ENCODE peak calls at places on chromosomes 11 and 22, in six cellular contexts. N is cardiac fibroblast, B is left lung, S is mucosa of descending colon, C is cardiac muscle cell, P is brain microvascular endothelial cell. Z is an unnamed sample.
A peak's percentile ranks its signal among the peaks of the same experiment; 100 is the strongest.

GRCh38 chr22:42990131-42990838 is 24.7 kb downstream of the PACSIN2 start:
- DNase-seq in N (peak; percentile 94), B (no peak), S (no peak), C (no peak), P (peak; percentile 79), Z (peak; percentile 90)

GRCh38 chr22:19855504-19856409 is 1.1 kb upstream of the GNB1L start:
- DNase-seq in N (peak; percentile 82), B (peak; percentile 67), S (peak; percentile 73), C (no peak), P (no peak), Z (peak; percentile 58)

GRCh38 chr11:66336234-66337102 is at the start of gene RIN1:
- DNase-seq in N (peak; percentile 99), B (peak; percentile 76), S (peak; percentile 76), C (peak; percentile 58), P (peak; percentile 98), Z (peak; percentile 95)

GRCh38 chr11:11155962-11156815 is 196.9 kb downstream of the CSNK2A3 start:
- DNase-seq in N (no peak), B (no peak), S (no peak), C (peak; percentile 30), P (no peak), Z (no peak)

GRCh38 chr11:122229078-122229477 is 113.1 kb upstream of the BLID start:
- DNase-seq in N (no peak), B (no peak), S (no peak), C (no peak), P (no peak), Z (peak; percentile 54)

GRCh38 chr22:25919452-25919851 is 177.5 kb downstream of the MYO18B start:
- DNase-seq in N (no peak), B (no peak), S (no peak), C (no peak), P (no peak), Z (no peak)

GRCh38 chr11:123419720-123420466 is 10.2 kb upstream of the GRAMD1B start:
- DNase-seq in N (no peak), B (no peak), S (no peak), C (no peak), P (no peak), Z (no peak)

GRCh38 chr11:26766996-26767395 is 45.1 kb upstream of the SLC5A12 start:
- DNase-seq in N (peak; percentile 3), B (no peak), S (no peak), C (no peak), P (no peak), Z (no peak)

GRCh38 chr11:641806-642370 is 4.8 kb downstream of the DRD4 start:
- DNase-seq in N (no peak), B (no peak), S (no peak), C (no peak), P (no peak), Z (no peak)

GRCh38 chr11:120973501-120973900 is 50.4 kb upstream of the TBCEL start:
- DNase-seq in N (no peak), B (no peak), S (no peak), C (no peak), P (no peak), Z (no peak)

GRCh38 chr11:59144096-59144495 is 1.4 kb downstream of the FAM111A start:
- DNase-seq in N (no peak), B (no peak), S (no peak), C (no peak), P (no peak), Z (peak; percentile 30)

GRCh38 chr11:17129003-17129402 is 51.5 kb upstream of the RPS13 start:
- DNase-seq in N (peak; percentile 62), B (no peak), S (no peak), C (no peak), P (peak; percentile 37), Z (no peak)

GRCh38 chr22:48361099-48361639 is 1466.5 kb downstream of the BRD1 start:
- DNase-seq in N (no peak), B (no peak), S (no peak), C (no peak), P (no peak), Z (no peak)

GRCh38 chr11:68687986-68688385 is 3.6 kb downstream of the GAL start:
- DNase-seq in N (no peak), B (no peak), S (no peak), C (no peak), P (no peak), Z (no peak)

GRCh38 chr11:68690671-68691401 is 6.5 kb downstream of the GAL start:
- DNase-seq in N (no peak), B (no peak), S (no peak), C (no peak), P (no peak), Z (no peak)

GRCh38 chr11:68689737-68690625 is 5.6 kb downstream of the GAL start:
- DNase-seq in N (no peak), B (no peak), S (no peak), C (no peak), P (no peak), Z (no peak)

GRCh38 chr11:68686486-68686885 is 2.1 kb downstream of the GAL start:
- DNase-seq in N (no peak), B (no peak), S (no peak), C (no peak), P (no peak), Z (no peak)

GRCh38 chr11:68688881-68689280 is 4.5 kb downstream of the GAL start:
- DNase-seq in N (no peak), B (no peak), S (no peak), C (no peak), P (no peak), Z (no peak)
- TF ChIP-seq CTCF in N (no peak), B (no peak), S (no peak), C (no peak), P (no peak), Z (no peak)

DNA sequence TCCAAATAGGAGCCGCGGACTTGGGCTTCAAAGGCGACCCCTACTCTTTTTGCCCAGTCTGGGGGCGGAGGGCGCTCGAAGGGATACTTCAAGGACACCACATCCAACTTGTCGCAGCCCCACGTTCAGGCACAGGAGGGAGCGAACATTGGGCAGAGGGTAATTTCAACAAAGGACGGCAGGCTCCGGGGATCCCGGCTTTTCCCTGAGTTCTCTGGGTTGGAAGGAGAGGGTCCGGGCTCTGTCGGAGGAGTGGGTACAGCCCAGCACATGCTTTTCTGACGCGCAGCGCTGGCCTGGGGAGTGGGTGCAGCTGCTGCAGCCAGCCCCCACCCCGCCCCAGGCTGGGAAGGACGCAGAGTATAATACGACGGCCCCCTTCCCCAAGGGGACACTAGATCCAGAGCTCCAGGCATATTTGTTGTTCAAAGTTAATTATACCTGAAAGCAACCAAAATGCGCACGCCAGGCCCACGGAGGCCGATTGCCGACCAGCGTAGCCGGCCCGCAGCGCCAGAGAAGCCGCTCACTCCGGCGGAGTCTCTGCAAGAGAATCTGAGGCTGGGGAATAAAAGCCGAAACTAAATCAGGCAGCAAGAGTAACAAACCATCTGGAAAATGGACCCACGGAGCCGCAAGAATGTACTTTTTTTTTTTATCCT is 13.8 kb upstream of the PAX6 start:
- DNase-seq in N (no peak), B (no peak), S (no peak), C (no peak), P (no peak), Z (no peak)
- H3K4me3 ChIP-seq in N (no peak overlapping the region), B (no peak overlapping the region), S (no peak overlapping the region), C (no peak overlapping the region), P (no peak overlapping the region), Z (no peak overlapping the region)

DNA sequence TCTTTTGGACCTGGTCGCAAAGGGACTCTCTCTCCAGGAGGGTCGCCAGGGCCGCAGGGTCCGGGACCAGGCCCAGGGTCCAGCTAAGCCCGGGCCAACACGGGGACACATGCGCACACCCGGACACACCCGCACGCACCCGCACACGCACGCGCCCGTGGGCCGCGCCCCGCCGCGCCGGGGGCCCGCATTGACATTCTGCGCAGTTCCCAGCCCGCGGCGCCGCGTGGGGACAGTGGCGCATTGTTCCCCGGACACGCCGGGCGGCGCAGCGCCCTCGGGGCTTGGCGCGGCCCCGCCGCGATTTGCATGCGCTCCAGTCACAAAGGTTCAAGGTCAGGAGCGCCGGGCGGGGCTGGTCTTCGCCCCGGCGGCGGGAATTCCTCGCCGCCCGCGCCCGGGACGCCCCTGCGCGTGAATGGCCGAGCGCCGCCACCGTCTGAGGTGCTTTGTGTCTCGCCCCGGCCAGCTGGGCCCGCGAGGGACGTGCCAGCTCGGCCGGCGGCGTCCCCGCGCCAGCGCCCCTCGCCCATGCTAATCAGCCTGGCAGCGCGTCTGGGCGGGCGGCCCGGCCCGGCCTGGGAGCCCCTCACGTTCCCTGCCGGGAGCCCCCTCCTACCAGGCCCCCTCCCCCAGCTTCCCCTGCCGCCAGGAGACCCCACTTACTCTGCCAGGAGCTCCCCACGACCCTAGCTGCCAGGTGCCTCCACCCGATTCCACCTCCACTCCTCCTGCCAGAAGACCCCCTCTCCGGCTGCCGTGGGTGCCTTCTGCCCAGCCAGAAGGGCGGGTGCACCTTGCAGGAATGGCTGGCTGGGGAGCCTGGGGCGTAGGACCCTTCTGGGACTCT is 50.5 kb upstream of the WNT7B start:
- DNase-seq in N (no peak), B (peak; percentile 59), S (peak; percentile 88), C (peak; percentile 57), P (no peak), Z (no peak)
- TF ChIP-seq CTCF in N (no peak), B (no peak), S (no peak), C (no peak), P (no peak), Z (no peak)

DNA sequence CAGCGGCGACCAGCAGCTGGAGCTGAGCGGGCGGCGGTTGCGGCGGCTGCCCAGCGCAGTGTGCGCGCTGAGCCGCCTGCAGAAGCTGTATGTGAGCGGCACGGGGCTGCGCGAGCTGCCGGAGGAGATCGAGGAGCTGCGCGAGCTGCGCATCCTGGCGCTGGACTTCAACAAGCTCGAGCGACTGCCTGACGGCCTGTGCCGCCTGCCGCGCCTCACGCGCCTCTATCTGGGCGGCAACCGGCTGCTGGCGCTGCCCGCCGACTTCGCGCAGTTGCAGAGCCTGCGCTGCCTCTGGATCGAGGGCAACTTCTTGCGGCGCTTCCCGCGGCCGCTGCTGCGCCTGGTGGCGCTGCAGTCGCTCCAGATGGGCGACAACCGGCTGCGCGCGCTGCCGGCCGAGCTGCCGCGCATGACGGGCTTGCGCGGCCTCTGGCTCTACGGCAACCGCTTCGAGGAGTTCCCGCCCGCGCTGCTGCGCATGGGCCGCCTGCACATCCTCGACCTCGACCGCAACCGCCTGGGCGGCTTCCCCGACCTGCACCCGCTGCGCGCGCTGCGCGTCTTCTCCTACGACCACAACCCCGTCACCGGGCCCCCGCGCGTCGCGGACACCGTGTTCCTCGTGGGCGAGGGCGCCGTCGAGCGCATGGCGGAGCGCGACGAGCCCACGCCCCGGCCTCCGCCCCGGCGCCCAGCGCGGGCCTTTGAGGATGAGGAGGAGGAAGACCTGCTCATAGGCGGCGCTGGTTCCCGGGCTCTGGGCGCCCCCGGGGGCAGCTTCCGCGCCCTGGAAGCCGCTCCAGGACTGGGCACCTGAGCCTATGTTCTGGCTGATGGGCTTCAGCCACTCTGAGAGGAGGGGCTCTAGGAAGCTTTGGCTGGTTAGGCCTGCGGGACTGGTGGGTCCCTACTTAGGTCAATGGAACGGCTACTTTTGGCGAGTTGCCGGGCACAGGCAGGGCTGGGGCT is 795 bp downstream of the LRRC10B start:
- DNase-seq in N (peak; percentile 67), B (peak; percentile 55), S (peak; percentile 84), C (peak; percentile 90), P (peak; percentile 18), Z (peak; percentile 62)
- H3K4me3 ChIP-seq in N (peak overlapping the region; percentile 26), B (no peak overlapping the region), S (no peak overlapping the region), C (peak overlapping the region; percentile 18), P (peak overlapping the region; percentile 5), Z (peak overlapping the region; percentile 33)

GRCh38 chr11:131690362-131690761 is 319.9 kb downstream of the NTM start:
- DNase-seq in N (no peak), B (no peak), S (no peak), C (no peak), P (no peak), Z (no peak)
- TF ChIP-seq CTCF in N (no peak), B (no peak), S (no peak), C (no peak), P (no peak), Z (no peak)